ENCODE peak calls at places on chromosomes 4 and X, in nine cellular contexts. I is MM.1S; E is psoas muscle; S is lower lobe of right lung; G is tibial nerve; J is DND-41; Q is CD4-positive, CD25-positive, alpha-beta regulatory T cell; K is heart right ventricle; R is fibroblast of lung. B is an unnamed sample. For H3K4me1, the result is how much of the 10 kb centered on the place peaks cover.

GRCh38 chrX:12002876-12003275 is 135.4 kb upstream of the FRMPD4 start:
- DNase-seq in G (no peak), S (no peak), Q (no peak), E (no peak), K (no peak), J (no peak), R (peak), I (no peak), B (no peak)

GRCh38 chrX:72201836-72202536 is 20.4 kb downstream of the PIN4 start:
- DNase-seq in S (no peak), G (no peak), I (no peak), R (peak), J (no peak), K (no peak), E (no peak), Q (no peak), B (no peak)

GRCh38 chr4:43014266-43014665 is 121.8 kb downstream of the GRXCR1 start:
- DNase-seq in K (no peak), J (no peak), Q (no peak), E (no peak), R (no peak), G (no peak), I (no peak), S (no peak), B (no peak)

GRCh38 chr4:178395798-178396197 is 953.6 kb upstream of the AGA start:
- DNase-seq in R (no peak), J (no peak), Q (no peak), K (no peak), S (no peak), E (no peak), I (peak), G (no peak), B (no peak)

GRCh38 chrX:10636337-10636736 is 16.0 kb upstream of the MID1 start:
- DNase-seq in I (no peak), J (no peak), Q (no peak), K (peak), S (no peak), G (peak), E (no peak), R (peak), B (no peak)

GRCh38 chr4:86741841-86742240 is 107.3 kb downstream of the SLC10A6 start:
- DNase-seq in K (no peak), R (no peak), S (no peak), Q (no peak), E (no peak), J (no peak), I (no peak), G (no peak), B (no peak)

GRCh38 chr4:21596521-21596920 is 352.1 kb downstream of the KCNIP4 start:
- DNase-seq in J (no peak), K (no peak), I (no peak), S (no peak), G (no peak), R (no peak), E (no peak), Q (no peak), B (no peak)

GRCh38 chrX:123108513-123109427 is 75.3 kb upstream of the GRIA3 start:
- DNase-seq in S (no peak), K (no peak), R (no peak), Q (no peak), J (no peak), G (no peak), I (no peak), E (no peak), B (no peak)

GRCh38 chr4:22778547-22779163 is 85.9 kb downstream of the GBA3 start:
- DNase-seq in Q (no peak), K (no peak), S (peak), G (no peak), R (no peak), J (no peak), E (no peak), I (no peak), B (peak)

GRCh38 chr4:113539408-113539807 is 222.1 kb downstream of the CAMK2D start:
- DNase-seq in S (no peak), I (no peak), E (no peak), R (peak), Q (no peak), J (no peak), K (no peak), G (no peak), B (no peak)

GRCh38 chr4:4852591-4853362 is 6.7 kb upstream of the MSX1 start:
- DNase-seq in G (no peak), I (no peak), R (peak), E (peak), K (no peak), J (no peak), S (no peak), Q (no peak), B (peak)

GRCh38 chrX:119826399-119826959 is 26.3 kb downstream of the UPF3B start:
- DNase-seq in I (no peak), S (no peak), G (peak), R (peak), K (no peak), Q (no peak), J (no peak), E (no peak), B (no peak)

GRCh38 chr4:9875516-9875915 is 94.1 kb downstream of the DRD5 start:
- DNase-seq in S (no peak), R (no peak), K (no peak), G (no peak), Q (no peak), E (no peak), I (no peak), J (no peak), B (no peak)

GRCh38 chrX:41921492-41922124 is 1.7 kb downstream of the CASK start:
- DNase-seq in Q (no peak), S (no peak), K (no peak), G (peak), I (peak), J (no peak), R (peak), E (no peak), B (no peak)

GRCh38 chrX:70970482-70970999 is 39.6 kb upstream of the SLC7A3 start:
- DNase-seq in E (no peak), Q (no peak), I (peak), J (no peak), S (no peak), G (no peak), K (no peak), R (peak), B (no peak)

DNA sequence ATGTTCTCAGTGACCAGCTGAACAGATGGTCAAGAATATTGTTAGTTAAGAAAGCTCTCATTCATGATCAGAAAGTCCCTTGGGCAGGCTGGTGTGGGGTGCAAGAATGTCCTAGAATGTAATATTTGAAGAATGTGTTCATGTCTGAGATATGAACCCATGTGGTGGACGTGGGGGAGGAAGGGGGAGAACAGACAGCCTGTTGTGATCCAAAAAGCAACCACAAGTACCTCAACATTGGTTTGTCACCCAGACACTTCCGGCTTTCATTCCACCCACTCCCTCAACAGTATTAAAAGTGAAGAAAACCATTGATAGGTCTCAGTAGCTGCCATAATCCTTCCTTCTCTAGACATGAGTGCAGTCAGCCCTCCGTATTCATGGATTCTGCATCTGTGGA is 82.2 kb downstream of the MAML3 start:
- DNase-seq in Q (peak), R (peak), G (peak), J (peak), E (no peak), S (no peak), K (peak), I (peak), B (peak)
- H3K4me1 ChIP-seq in Q (under half), R (under half), G (under half), J (under half), E (under half), S (under half), K (under half), I (under half), B (under half)

DNA sequence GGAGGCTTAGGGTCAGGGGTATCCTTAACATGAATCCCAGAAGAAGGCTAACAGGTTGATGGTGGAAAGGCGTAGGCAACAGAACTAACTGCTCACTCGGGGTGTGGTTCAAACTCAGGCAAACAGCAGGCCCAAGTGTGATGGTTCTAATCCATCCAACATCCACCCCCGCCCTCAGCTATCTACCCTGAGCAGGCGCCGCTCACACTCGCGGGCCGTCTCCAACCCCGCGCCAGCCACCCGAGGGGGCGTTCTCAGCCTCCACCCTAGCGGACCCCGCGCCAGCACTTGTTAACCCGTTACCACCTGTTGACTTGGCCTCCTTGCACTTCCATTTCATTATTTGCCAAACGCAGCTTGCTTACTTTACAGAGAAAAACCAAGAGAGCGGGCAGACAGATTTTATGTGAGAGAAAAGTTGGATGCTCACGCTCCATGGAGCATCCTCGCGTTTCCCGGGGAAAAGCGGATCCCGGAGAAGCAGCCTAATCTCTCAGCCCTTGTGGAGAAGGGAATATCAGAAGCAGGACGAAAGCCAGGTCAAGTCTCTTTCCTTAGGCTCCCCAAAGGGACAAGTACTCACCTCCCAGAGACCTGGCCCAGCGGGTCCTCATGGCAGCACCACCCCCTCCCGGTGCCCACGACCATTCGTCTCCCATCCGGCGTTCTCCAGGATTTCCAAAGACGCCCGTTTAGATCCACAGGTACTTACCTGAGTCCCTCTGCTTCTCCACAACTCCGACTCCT is 757 bp downstream of the SNCA start:
- DNase-seq in R (no peak), Q (no peak), G (no peak), S (no peak), I (no peak), K (no peak), J (peak), E (no peak), B (no peak)
- H3K4me3 ChIP-seq in R (peak), Q (no peak), G (peak), S (peak), I (no peak), K (peak), J (peak), E (peak), B (peak)

DNA sequence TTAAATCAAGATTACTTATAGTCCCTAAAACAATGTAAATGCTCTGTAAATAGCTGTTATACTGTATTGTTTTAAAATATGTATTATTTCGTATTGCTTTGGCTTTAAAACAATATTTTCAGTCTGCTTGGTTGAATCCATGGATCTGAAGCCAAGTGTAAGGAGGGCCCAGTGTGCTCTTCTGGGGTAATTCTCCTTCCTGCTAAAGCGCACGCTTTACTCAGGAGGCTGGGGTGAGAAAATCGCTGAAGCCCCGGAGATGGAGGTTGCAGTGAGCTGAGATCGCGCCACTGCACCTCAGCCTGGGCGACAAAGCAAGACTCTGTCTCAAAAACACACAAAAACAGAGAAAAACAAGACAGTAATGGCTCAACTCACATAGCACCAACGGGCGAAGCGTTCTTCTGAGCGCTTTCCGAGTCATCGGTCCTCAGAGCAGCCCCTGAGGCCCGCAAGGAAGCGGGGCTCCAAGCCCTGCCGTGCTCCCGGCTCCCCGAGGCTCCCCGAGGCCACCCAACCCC is 356 bp upstream of the IDUA start:
- DNase-seq in S (no peak), E (no peak), I (no peak), G (no peak), K (no peak), J (no peak), R (no peak), Q (no peak), B (no peak)
- H3K27ac ChIP-seq in S (peak), E (peak), I (no peak), G (peak), K (peak), J (peak), R (no peak), Q (peak), B (no peak)

GRCh38 chr4:76984788-76985211 is 35.2 kb downstream of the SEPTIN11 start:
- DNase-seq in E (peak), S (no peak), J (no peak), R (peak), I (peak), K (peak), Q (no peak), G (peak), B (peak)
- H3K4me1 ChIP-seq in E (under half), S (half or more), J (under half), R (under half), I (half or more), K (half or more), Q (under half), G (under half), B (under half)

DNA sequence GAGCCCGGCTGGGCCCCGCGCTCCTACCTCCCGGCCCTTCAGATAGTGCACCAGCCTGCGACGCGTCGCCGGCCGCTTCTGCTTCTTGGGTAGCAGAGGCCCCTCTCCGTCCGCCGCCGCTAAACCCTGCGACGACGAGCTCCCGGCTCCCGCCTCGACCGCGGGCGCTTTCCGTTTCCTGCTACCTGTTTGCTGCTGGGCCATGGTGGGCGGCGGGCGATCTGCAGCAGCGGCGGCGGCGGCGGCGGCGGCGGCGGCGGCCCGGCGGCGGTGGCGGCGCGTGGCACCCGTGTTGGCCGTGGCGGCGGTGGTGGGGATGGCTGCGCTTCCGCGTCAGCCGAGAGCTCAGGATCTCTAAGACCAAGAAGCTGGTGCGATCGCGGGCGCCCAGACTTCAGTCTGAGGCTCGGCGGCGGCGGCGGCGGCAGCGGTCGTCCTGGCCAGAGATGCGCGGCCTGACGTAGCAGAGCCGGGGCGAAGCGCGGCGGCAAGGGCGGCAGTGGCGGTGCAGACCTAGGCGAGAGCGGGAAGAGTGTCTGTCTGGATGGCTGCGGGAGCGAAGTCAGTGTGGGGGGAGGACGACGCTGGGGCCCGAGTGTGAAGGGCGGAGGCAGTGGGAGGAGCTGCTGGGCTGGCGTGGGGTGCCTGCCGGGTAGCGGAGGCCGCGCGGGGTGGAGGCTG is at the start of gene DCAF12L2:
- DNase-seq in E (peak), S (peak), I (no peak), Q (no peak), R (no peak), K (no peak), G (no peak), J (no peak), B (peak)
- H3K4me3 ChIP-seq in E (peak), S (no peak), I (no peak), Q (no peak), R (no peak), K (peak), G (peak), J (no peak), B (peak)

GRCh38 chrX:55167124-55167523 is 53.0 kb upstream of the PAGE5 start:
- DNase-seq in E (no peak), R (no peak), S (no peak), K (no peak), I (no peak), J (no peak), G (no peak), Q (no peak), B (no peak)

GRCh38 chrX:55159556-55159955 is 60.6 kb upstream of the PAGE5 start:
- DNase-seq in E (no peak), J (no peak), K (no peak), G (no peak), I (no peak), S (no peak), R (no peak), Q (no peak), B (no peak)

GRCh38 chrX:55160685-55161552 is 59.2 kb upstream of the PAGE5 start:
- DNase-seq in Q (peak), G (peak), S (peak), E (peak), J (peak), R (peak), K (peak), I (peak), B (peak)

GRCh38 chrX:55163171-55163570 is 57.0 kb upstream of the PAGE5 start:
- DNase-seq in E (no peak), J (no peak), R (no peak), K (no peak), Q (no peak), G (no peak), I (no peak), S (no peak), B (no peak)

DNA sequence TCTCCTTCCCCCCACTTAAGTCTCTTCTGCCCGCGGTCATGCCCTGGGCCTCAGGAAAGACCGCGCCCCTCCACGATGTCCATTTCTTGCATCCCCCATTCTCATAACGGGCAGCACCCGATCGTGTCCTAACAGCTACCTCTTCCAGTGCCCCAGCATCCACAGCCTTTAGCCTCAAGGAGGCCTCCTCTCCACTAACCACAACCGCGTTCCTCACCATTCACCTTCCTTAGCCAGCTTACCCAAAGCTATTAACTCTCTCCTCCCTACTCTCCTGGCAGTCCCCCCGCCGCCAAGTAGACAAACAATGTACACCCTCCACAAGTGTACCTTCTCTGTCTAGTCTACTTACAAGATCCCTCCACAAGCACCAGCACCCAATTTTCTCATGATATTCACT is 58.6 kb upstream of the PAGE5 start:
- DNase-seq in J (peak), K (no peak), I (no peak), R (peak), Q (no peak), E (no peak), S (no peak), G (no peak), B (no peak)
- H3K27ac ChIP-seq in J (peak), K (peak), I (peak), R (peak), Q (peak), E (peak), S (peak), G (peak), B (peak)

DNA sequence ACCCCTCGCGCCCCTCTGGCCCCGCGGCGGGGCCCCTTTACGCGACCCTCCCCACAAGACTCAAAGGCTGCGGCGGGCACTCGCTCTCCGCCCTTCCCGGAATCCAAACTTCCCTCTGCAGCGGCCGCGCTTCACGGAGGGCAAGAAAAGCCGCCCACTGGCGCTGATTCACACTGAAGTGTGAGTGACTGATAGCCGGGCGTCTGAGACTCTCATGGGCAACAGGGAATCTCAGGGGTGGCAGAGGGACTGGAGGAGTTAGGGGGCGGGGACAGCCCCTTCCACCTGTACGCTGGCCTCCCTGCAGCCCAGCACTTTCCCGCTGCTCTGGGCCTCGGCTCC is 664 bp downstream of the SH3BP2 start:
- DNase-seq in S (peak), K (no peak), G (no peak), E (peak), I (no peak), R (peak), J (no peak), Q (no peak), B (peak)
- H3K4me1 ChIP-seq in S (half or more), K (half or more), G (under half), E (under half), I (under half), R (under half), J (under half), Q (under half), B (under half)

GRCh38 chr4:140012688-140013087 is 141.3 kb downstream of the MAML3 start:
- DNase-seq in Q (peak), K (peak), E (peak), S (peak), I (peak), R (peak), J (peak), G (peak), B (peak)
- H3K4me3 ChIP-seq in Q (no peak), K (no peak), E (peak), S (no peak), I (no peak), R (no peak), J (no peak), G (no peak), B (no peak)

DNA sequence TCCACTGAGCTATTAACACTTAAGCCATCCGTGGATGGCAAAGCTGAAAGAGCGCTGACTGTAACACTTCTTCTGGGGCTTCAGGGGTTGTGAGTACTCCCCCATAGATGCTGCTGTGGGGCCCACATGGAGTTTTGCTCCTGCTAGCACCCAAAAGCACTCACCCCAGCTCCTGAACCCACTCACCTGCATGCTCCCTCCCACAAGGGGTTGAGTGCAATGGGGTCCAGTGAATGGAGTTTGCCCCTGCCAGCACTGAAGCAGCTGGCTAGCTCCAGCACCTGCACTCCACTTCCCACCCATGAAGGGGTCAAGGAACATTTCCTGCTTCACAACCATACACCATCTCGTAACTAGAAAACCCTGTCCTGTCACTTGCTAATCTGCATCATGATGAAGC is 78.9 kb downstream of the IL21 start:
- DNase-seq in K (no peak), J (no peak), E (no peak), S (no peak), Q (no peak), G (no peak), I (no peak), R (no peak), B (no peak)
- H3K27ac ChIP-seq in K (no peak), J (no peak), E (no peak), S (no peak), Q (no peak), G (no peak), I (peak), R (no peak), B (no peak)

B was measured in right cardiac atrium.